ENCODE peak calls at places on chromosomes 5 and 9, in four cellular contexts. One of them, this sample, is unnamed.

GRCh38 chr9:134329576-134329855 is 3.3 kb downstream of the RXRA start:
- DNase-seq in K562: no peak
- DNase-seq in SK-N-SH: no peak
- DNase-seq in GM12878: no peak
- DNase-seq in this sample: no peak

GRCh38 chr9:133607976-133608375 is 1.2 kb downstream of the FAM163B start:
- DNase-seq in GM12878: no peak
- DNase-seq in K562: no peak
- DNase-seq in SK-N-SH: no peak
- DNase-seq in this sample: no peak

GRCh38 chr5:129909225-129909624 is 5.0 kb downstream of the CHSY3 start:
- DNase-seq in K562: no peak
- DNase-seq in GM12878: no peak
- DNase-seq in SK-N-SH: no peak
- DNase-seq in this sample: no peak

GRCh38 chr5:37717613-37718431 is 122.0 kb downstream of the GDNF start:
- DNase-seq in K562: peak; percentile 27
- DNase-seq in GM12878: no peak
- DNase-seq in SK-N-SH: peak; percentile 26
- DNase-seq in this sample: no peak

GRCh38 chr5:74141053-74141452 is 499.5 kb downstream of the ENC1 start:
- DNase-seq in GM12878: no peak
- DNase-seq in SK-N-SH: no peak
- DNase-seq in K562: no peak
- DNase-seq in this sample: no peak

GRCh38 chr5:142506756-142507155 is 179.1 kb downstream of the FGF1 start:
- DNase-seq in SK-N-SH: no peak
- DNase-seq in K562: no peak
- DNase-seq in GM12878: no peak
- DNase-seq in this sample: no peak

GRCh38 chr5:134227259-134227658 is 1.4 kb upstream of the PPP2CA start:
- DNase-seq in SK-N-SH: peak; percentile 13
- DNase-seq in K562: peak; percentile 53
- DNase-seq in GM12878: no peak
- DNase-seq in this sample: no peak

GRCh38 chr5:88732181-88732633 is 150.8 kb downstream of the MEF2C start:
- DNase-seq in K562: no peak
- DNase-seq in SK-N-SH: no peak
- DNase-seq in GM12878: peak; percentile 94
- DNase-seq in this sample: no peak

GRCh38 chr9:94929373-94929764 is 202.9 kb downstream of the AOPEP start:
- DNase-seq in SK-N-SH: no peak
- DNase-seq in K562: no peak
- DNase-seq in GM12878: no peak
- DNase-seq in this sample: no peak

GRCh38 chr5:157563373-157564148 is 12.0 kb downstream of the ADAM19 start:
- DNase-seq in GM12878: no peak
- DNase-seq in K562: no peak
- DNase-seq in SK-N-SH: peak; percentile 49
- DNase-seq in this sample: no peak

GRCh38 chr9:137311171-137311970 is 9.3 kb upstream of the NRARP start:
- DNase-seq in GM12878: no peak
- DNase-seq in SK-N-SH: peak; percentile 41
- DNase-seq in K562: peak; percentile 66
- DNase-seq in this sample: peak; percentile 62

GRCh38 chr5:151448038-151448985 is 909 bp downstream of the SLC36A1 start:
- DNase-seq in SK-N-SH: no peak
- DNase-seq in GM12878: no peak
- DNase-seq in K562: peak; percentile 49
- DNase-seq in this sample: no peak

GRCh38 chr5:177300236-177300880 is 3.2 kb downstream of the RAB24 start:
- DNase-seq in SK-N-SH: no peak
- DNase-seq in GM12878: peak; percentile 77
- DNase-seq in K562: peak; percentile 69
- DNase-seq in this sample: no peak

GRCh38 chr9:135494791-135495559 is 5.5 kb upstream of the MRPS2 start:
- DNase-seq in SK-N-SH: no peak
- DNase-seq in GM12878: no peak
- DNase-seq in K562: no peak
- DNase-seq in this sample: no peak

GRCh38 chr9:2153599-2154217 is 138.6 kb downstream of the SMARCA2 start:
- DNase-seq in GM12878: no peak
- DNase-seq in K562: no peak
- DNase-seq in SK-N-SH: no peak
- DNase-seq in this sample: no peak

GRCh38 chr5:59003641-59004040 is 420.8 kb downstream of the RAB3C start:
- DNase-seq in K562: no peak
- DNase-seq in GM12878: no peak
- DNase-seq in SK-N-SH: no peak
- DNase-seq in this sample: no peak

GRCh38 chr5:86075139-86075538 is 542.6 kb upstream of the COX7C start:
- DNase-seq in GM12878: no peak
- DNase-seq in K562: no peak
- DNase-seq in SK-N-SH: no peak
- DNase-seq in this sample: no peak

GRCh38 chr5:170499621-170500020 is 4.2 kb upstream of the KCNIP1 start:
- DNase-seq in K562: no peak
- DNase-seq in GM12878: no peak
- DNase-seq in SK-N-SH: no peak
- DNase-seq in this sample: no peak

GRCh38 chr5:175207321-175208040 is 236.5 kb downstream of the DRD1 start:
- DNase-seq in K562: no peak
- DNase-seq in GM12878: no peak
- DNase-seq in SK-N-SH: no peak
- DNase-seq in this sample: no peak
- TF ChIP-seq ZBTB33 in K562: no peak
- TF ChIP-seq ZBTB33 in GM12878: no peak
- TF ChIP-seq ZBTB33 in SK-N-SH: no peak
- TF ChIP-seq ZBTB33 in this sample: no peak

GRCh38 chr9:104993291-104993963 is 65.5 kb upstream of the ABCA1 start:
- DNase-seq in K562: no peak
- DNase-seq in SK-N-SH: no peak
- DNase-seq in GM12878: no peak
- DNase-seq in this sample: no peak

GRCh38 chr9:104988539-104988938 is 60.6 kb upstream of the ABCA1 start:
- DNase-seq in SK-N-SH: no peak
- DNase-seq in GM12878: no peak
- DNase-seq in K562: no peak
- DNase-seq in this sample: no peak

GRCh38 chr9:104987743-104988142 is 59.8 kb upstream of the ABCA1 start:
- DNase-seq in GM12878: no peak
- DNase-seq in K562: no peak
- DNase-seq in SK-N-SH: no peak
- DNase-seq in this sample: no peak

GRCh38 chr9:104992696-104993095 is 64.7 kb upstream of the ABCA1 start:
- DNase-seq in SK-N-SH: no peak
- DNase-seq in GM12878: no peak
- DNase-seq in K562: no peak
- DNase-seq in this sample: no peak

GRCh38 chr9:104991144-104991953 is 63.4 kb upstream of the ABCA1 start:
- DNase-seq in K562: peak; percentile 67
- DNase-seq in GM12878: peak; percentile 42
- DNase-seq in SK-N-SH: peak; percentile 88
- DNase-seq in this sample: peak; percentile 28
- TF ChIP-seq REST in K562: no peak
- TF ChIP-seq REST in GM12878: no peak
- TF ChIP-seq REST in SK-N-SH: peak; percentile 5
- TF ChIP-seq REST in this sample: no peak

GRCh38 chr5:135993894-135994514 is 34.8 kb upstream of the TGFBI start:
- DNase-seq in GM12878: no peak
- DNase-seq in K562: no peak
- DNase-seq in SK-N-SH: peak; percentile 78
- DNase-seq in this sample: no peak
- TF ChIP-seq POLR2AphosphoS5 in GM12878: no peak
- TF ChIP-seq POLR2AphosphoS5 in K562: no peak
- TF ChIP-seq POLR2AphosphoS5 in SK-N-SH: peak; percentile 98
- TF ChIP-seq POLR2AphosphoS5 in this sample: no peak

DNA sequence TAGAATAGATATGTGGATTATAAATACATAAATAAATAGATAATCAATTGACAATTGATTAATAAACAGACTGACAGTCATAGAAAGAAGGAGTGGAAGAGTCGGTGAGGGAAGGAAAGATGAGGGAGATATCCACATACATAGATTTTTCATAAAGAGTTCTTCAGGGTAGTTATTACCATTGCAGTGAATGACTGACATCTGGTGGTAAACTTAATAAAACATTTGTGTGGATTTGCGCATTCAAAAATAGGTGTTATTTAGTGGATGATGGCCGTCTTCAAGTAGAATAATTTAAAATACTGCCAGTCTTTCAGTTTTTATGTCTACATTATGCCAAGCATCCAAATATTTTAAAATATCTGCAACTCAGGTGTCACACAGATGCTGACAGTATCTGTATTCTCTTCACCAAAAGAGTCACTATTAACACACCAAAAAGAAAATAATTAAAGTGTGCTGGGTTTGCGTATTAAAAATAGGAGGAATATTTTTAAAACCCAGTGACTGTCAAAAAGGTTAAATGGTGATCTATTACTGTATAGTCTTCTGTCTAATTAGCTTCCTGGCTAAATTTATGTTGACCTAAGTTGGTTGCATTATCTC is 78.8 kb downstream of the GIN1 start:
- DNase-seq in GM12878: no peak
- DNase-seq in K562: no peak
- DNase-seq in SK-N-SH: peak; percentile 48
- DNase-seq in this sample: peak; percentile 49
- TF ChIP-seq ZBTB33 in GM12878: no peak
- TF ChIP-seq ZBTB33 in K562: no peak
- TF ChIP-seq ZBTB33 in SK-N-SH: no peak
- TF ChIP-seq ZBTB33 in this sample: no peak

GRCh38 chr9:104805441-104805840 is 41.5 kb downstream of the NIPSNAP3B start:
- DNase-seq in GM12878: no peak
- DNase-seq in K562: no peak
- DNase-seq in SK-N-SH: no peak
- DNase-seq in this sample: no peak

GRCh38 chr9:104808030-104808614 is 44.2 kb downstream of the NIPSNAP3B start:
- DNase-seq in SK-N-SH: peak; percentile 62
- DNase-seq in GM12878: no peak
- DNase-seq in K562: no peak
- DNase-seq in this sample: no peak

GRCh38 chr9:104815851-104816565 is 52.1 kb downstream of the NIPSNAP3B start:
- DNase-seq in SK-N-SH: no peak
- DNase-seq in GM12878: no peak
- DNase-seq in K562: no peak
- DNase-seq in this sample: no peak

DNA sequence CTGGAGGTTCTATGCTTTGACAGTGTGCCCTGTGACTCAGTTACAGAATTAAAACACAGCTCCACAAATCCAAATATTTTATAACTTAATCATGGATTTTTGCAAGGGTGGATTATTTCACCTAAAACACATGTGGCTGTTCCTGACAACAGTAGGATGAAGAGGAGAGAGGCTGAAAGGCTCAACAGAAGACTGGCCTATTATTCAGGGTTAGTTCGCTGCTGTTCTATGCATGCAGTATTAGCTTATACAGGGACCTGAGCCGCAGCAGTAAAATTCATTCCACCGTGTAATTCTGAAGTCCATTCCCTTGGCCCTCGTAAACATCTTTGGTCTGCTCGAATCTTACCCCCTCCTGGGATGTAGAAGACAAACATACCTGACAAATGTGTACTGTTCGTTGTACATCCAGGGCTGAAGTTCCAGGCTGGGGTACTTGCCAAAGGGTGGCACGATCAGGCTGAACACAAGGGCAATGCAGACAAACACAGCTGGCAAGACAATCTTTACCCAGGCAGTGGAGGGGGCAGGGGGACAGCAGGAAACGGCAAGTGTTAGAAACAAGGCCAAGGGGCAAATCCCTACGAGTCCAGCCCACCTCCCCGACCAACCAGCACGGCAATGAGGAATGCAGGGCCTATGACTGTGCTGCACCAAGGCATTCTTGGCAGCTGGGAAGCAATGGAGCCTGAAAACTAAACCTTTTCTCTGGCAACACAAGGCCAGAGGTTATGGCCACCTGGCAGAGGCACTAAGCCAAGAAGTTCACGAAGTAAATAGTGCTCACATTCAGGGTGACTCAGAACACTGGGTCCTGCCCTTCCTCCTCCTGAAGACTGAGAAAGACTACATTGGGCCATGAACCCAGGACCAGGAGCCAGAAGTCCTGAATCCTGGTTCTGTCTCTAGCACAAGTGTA is 46.8 kb downstream of the NIPSNAP3B start:
- DNase-seq in K562: no peak
- DNase-seq in GM12878: no peak
- DNase-seq in SK-N-SH: no peak
- DNase-seq in this sample: no peak
- TF ChIP-seq REST in K562: no peak
- TF ChIP-seq REST in GM12878: no peak
- TF ChIP-seq REST in SK-N-SH: no peak
- TF ChIP-seq REST in this sample: no peak

GRCh38 chr9:119951090-119951489 is 581.9 kb upstream of the BRINP1 start:
- DNase-seq in SK-N-SH: no peak
- DNase-seq in K562: no peak
- DNase-seq in GM12878: no peak
- DNase-seq in this sample: no peak
- TF ChIP-seq POLR2AphosphoS5 in SK-N-SH: no peak
- TF ChIP-seq POLR2AphosphoS5 in K562: no peak
- TF ChIP-seq POLR2AphosphoS5 in GM12878: no peak
- TF ChIP-seq POLR2AphosphoS5 in this sample: no peak

DNA sequence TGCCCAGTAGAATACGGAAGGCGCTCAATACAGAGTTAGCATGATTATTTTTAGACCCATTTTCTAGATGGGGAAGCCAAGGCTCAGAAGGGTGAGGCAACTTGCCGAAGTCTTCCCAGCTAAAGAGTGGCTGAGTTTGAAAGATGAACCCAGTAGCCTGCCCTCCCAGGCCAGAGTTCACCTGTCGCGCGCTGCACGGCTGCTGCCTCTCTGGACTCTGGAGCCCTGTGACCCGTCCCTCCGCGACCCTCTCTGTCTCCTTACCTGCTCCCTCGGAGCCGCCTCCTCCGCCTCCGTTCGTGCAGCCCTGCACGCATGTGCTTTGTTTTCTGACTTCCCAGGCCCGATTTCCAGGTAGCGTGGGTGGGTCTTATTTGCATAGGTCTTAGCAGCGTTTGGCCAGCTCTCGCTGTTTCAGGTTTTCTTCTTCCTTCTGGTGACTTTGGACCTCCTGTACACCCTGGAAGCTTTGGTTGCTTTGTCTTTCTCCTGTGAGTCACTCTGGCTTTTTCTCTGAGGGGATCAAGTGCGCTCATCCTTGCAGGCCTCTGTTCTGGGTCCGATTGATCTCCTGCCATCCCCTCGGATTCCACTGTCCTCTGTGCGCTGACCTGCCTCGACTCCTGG is at the start of gene RNF183:
- DNase-seq in SK-N-SH: no peak
- DNase-seq in GM12878: no peak
- DNase-seq in K562: no peak
- DNase-seq in this sample: no peak
- TF ChIP-seq ZBTB33 in SK-N-SH: no peak
- TF ChIP-seq ZBTB33 in GM12878: no peak
- TF ChIP-seq ZBTB33 in K562: no peak
- TF ChIP-seq ZBTB33 in this sample: no peak